ENCODE peak calls at places on chromosomes 1 and 21, in four cellular contexts. M, Y, C and A are unnamed samples.

GRCh38 chr1:45544530-45544929 is 6.1 kb upstream of the AKR1A1 start:
- DNase-seq in M (no peak), Y (no peak), C (no peak), A (no peak)

GRCh38 chr1:147664206-147664605 is 6.1 kb downstream of the ACP6 start:
- DNase-seq in M (no peak), Y (no peak), C (no peak), A (no peak)

GRCh38 chr1:232620356-232620841 is 9.5 kb downstream of the SIPA1L2 start:
- DNase-seq in M (no peak), Y (no peak), C (no peak), A (no peak)

GRCh38 chr21:44449473-44450363 is 5.6 kb upstream of the LRRC3 start:
- DNase-seq in M (no peak), Y (no peak), C (no peak), A (no peak)

GRCh38 chr21:36129219-36129618 is 5.7 kb upstream of the CBR3 start:
- DNase-seq in M (no peak), Y (no peak), C (no peak), A (no peak)

GRCh38 chr1:203454986-203455471 is 20.6 kb upstream of the PRELP start:
- DNase-seq in M (no peak), Y (no peak), C (no peak), A (no peak)

GRCh38 chr21:17823846-17824245 is 4.7 kb upstream of the C21orf91 start:
- DNase-seq in M (no peak), Y (no peak), C (no peak), A (no peak)

GRCh38 chr21:44666401-44667320 is at the start of gene KRTAP12-2:
- DNase-seq in M (no peak), Y (no peak), C (no peak), A (no peak)

GRCh38 chr1:110155878-110156522 is 5.7 kb downstream of the SLC6A17 start:
- DNase-seq in M (peak; percentile 4), Y (peak; percentile 84), C (no peak), A (peak; percentile 79)

GRCh38 chr1:212558665-212559480 is 49.7 kb upstream of the ATF3 start:
- DNase-seq in M (peak; percentile 47), Y (peak; percentile 92), C (peak; percentile 70), A (peak; percentile 98)

DNA sequence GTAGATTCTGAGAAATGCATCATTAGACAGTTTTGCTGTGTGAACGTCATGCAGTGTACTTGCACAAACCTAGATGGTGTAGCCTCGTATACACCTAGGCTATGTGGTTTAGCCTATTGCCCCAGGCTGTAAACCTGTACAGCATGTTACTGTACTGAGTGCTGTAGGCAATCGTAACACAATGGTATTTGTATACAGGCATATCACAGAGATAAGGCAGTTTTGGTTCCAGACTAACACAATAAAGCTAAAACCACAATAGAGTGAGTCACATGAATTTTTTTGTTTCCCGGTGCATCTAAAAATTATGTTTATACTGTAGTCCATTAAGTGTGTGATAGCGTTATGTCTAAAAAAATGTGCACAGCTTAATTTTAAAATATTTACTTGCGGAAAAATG is 6.9 kb downstream of the IL10RB start:
- DNase-seq in M (no peak), Y (no peak), C (no peak), A (no peak)
- TF ChIP-seq CBFB in M (no peak), Y (no peak), C (no peak), A (no peak)

GRCh38 chr1:39282537-39283216 is 78.2 kb downstream of the MACF1 start:
- DNase-seq in M (peak; percentile 16), Y (no peak), C (no peak), A (no peak)
- TF ChIP-seq CBFB in M (no peak), Y (no peak), C (no peak), A (no peak)

DNA sequence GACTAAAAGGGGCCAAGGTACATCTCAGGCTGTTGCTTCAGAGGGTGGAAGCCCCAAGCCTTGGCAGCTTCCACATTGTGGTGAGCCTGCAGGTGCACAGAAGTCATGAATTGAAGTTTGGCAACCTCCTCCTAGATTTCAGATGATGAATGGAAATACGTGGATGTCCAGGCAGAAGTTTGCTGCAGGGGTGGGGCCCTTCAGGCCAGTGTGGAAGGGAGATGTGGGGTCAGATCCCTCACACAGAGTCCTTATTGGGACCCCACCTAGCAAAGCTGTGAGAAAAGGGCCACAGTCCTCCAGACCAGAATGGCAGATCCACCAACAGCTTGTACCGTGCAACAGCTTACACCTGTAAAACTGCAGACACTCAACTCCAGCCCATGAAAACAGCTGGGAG is 67.4 kb upstream of the PTGS2 start:
- DNase-seq in M (no peak), Y (no peak), C (no peak), A (no peak)
- TF ChIP-seq CBFB in M (no peak), Y (no peak), C (no peak), A (no peak)

GRCh38 chr1:156054500-156055342 is at the start of gene LAMTOR2:
- DNase-seq in M (peak; percentile 97), Y (peak; percentile 99), C (peak; percentile 83), A (peak; percentile 81)

GRCh38 chr1:156051011-156051725 is 2.4 kb downstream of the UBQLN4 start:
- DNase-seq in M (no peak), Y (no peak), C (no peak), A (no peak)

GRCh38 chr1:156053770-156054499 is at the start of gene UBQLN4:
- DNase-seq in M (peak; percentile 70), Y (peak; percentile 87), C (no peak), A (peak; percentile 96)

GRCh38 chr1:156055343-156055645 is 712 bp downstream of the LAMTOR2 start:
- DNase-seq in M (no peak), Y (no peak), C (no peak), A (no peak)

GRCh38 chr1:156052862-156053769 is 482 bp downstream of the UBQLN4 start:
- DNase-seq in M (peak; percentile 65), Y (peak; percentile 91), C (no peak), A (peak; percentile 82)
- TF ChIP-seq CBFB in M (no peak), Y (no peak), C (no peak), A (no peak)